ENCODE peak calls at places on chromosome 15, in six cellular contexts. B is AG04450, U is HFF-Myc, F is IMR-90, T is right atrium auricular region, J is mucosa of descending colon. D is an unnamed sample.

GRCh38 chr15:39580630-39581500 is at the start of gene THBS1:
- DNase-seq in F (peak; percentile 95), T (peak; percentile 95), B (peak; percentile 95), U (peak; percentile 78), J (peak; percentile 93), D (peak; percentile 94)

GRCh38 chr15:39623550-39623931 is 42.7 kb downstream of the THBS1 start:
- DNase-seq in F (no peak), B (no peak), J (no peak), U (no peak), T (no peak), D (no peak)

GRCh38 chr15:98938105-98938417 is 69.5 kb downstream of the PGPEP1L start:
- DNase-seq in J (no peak), B (no peak), T (no peak), F (no peak), U (no peak), D (no peak)

GRCh38 chr15:62209322-62209721 is 44.2 kb upstream of the C2CD4B start:
- DNase-seq in U (no peak), T (no peak), J (peak; percentile 40), B (no peak), F (no peak), D (no peak)

GRCh38 chr15:58641660-58642059 is 107.8 kb downstream of the ADAM10 start:
- DNase-seq in B (no peak), F (no peak), T (no peak), U (no peak), J (no peak), D (no peak)

GRCh38 chr15:65370885-65371284 is 6.9 kb downstream of the IGDCC3 start:
- DNase-seq in U (no peak), F (no peak), T (no peak), J (no peak), B (no peak), D (peak; percentile 19)

GRCh38 chr15:80574590-80574989 is 120.5 kb upstream of the ABHD17C start:
- DNase-seq in F (no peak), J (no peak), U (no peak), B (no peak), T (no peak), D (no peak)

GRCh38 chr15:73015493-73015892 is 36.8 kb upstream of the NEO1 start:
- DNase-seq in T (no peak), F (no peak), J (no peak), U (no peak), B (no peak), D (no peak)

GRCh38 chr15:80419546-80419945 is 15.4 kb downstream of the ARNT2 start:
- DNase-seq in T (no peak), U (no peak), F (peak; percentile 77), B (peak; percentile 29), J (no peak), D (no peak)

GRCh38 chr15:92681141-92681622 is 25.6 kb upstream of the FAM174B start:
- DNase-seq in J (no peak), B (peak; percentile 75), F (peak; percentile 56), U (peak; percentile 30), T (peak; percentile 64), D (no peak)

GRCh38 chr15:76863693-76864092 is 41.4 kb downstream of the SCAPER start:
- DNase-seq in F (no peak), U (no peak), B (no peak), J (no peak), T (no peak), D (no peak)

GRCh38 chr15:25733036-25733855 is 129.9 kb downstream of the ATP10A start:
- DNase-seq in U (no peak), J (no peak), F (no peak), B (no peak), T (peak; percentile 47), D (no peak)

GRCh38 chr15:40343512-40343911 is 2.8 kb upstream of the CCDC9B start:
- DNase-seq in T (no peak), B (peak; percentile 80), F (peak; percentile 98), U (no peak), J (peak; percentile 43), D (no peak)

GRCh38 chr15:38707802-38708671 is 143.4 kb upstream of the RASGRP1 start:
- DNase-seq in F (peak; percentile 80), B (no peak), J (no peak), U (no peak), T (no peak), D (no peak)

GRCh38 chr15:52010633-52011595 is 8.1 kb upstream of the MAPK6 start:
- DNase-seq in J (no peak), T (peak; percentile 36), U (no peak), F (peak; percentile 97), B (peak; percentile 72), D (no peak)

GRCh38 chr15:65638681-65639089 is 16.9 kb downstream of the SLC24A1 start:
- DNase-seq in B (peak; percentile 55), U (peak; percentile 75), J (no peak), F (peak; percentile 81), T (no peak), D (no peak)

GRCh38 chr15:40150163-40150925 is 10.5 kb upstream of the BUB1B start:
- DNase-seq in B (no peak), F (peak; percentile 48), U (peak; percentile 20), T (no peak), J (no peak), D (no peak)

GRCh38 chr15:80404719-80405553 is 754 bp downstream of the ARNT2 start:
- DNase-seq in F (peak; percentile 35), U (no peak), B (no peak), J (peak; percentile 37), T (no peak), D (peak; percentile 68)

GRCh38 chr15:44286814-44287555 is 1.5 kb upstream of the GOLM2 start:
- DNase-seq in T (no peak), J (no peak), F (no peak), U (no peak), B (no peak), D (no peak)

GRCh38 chr15:90774731-90775521 is 57.8 kb downstream of the BLM start:
- DNase-seq in J (no peak), F (peak; percentile 89), B (peak; percentile 57), T (no peak), U (peak; percentile 42), D (no peak)

GRCh38 chr15:74322558-74323180 is 44.8 kb downstream of the CYP11A1 start:
- DNase-seq in F (peak; percentile 58), U (no peak), J (peak; percentile 72), B (no peak), T (peak; percentile 73), D (peak; percentile 77)

GRCh38 chr15:74799843-74800558 is 12.6 kb upstream of the LMAN1L start:
- DNase-seq in T (peak; percentile 83), U (no peak), F (peak; percentile 52), B (no peak), J (peak; percentile 93), D (peak; percentile 90)

GRCh38 chr15:67501836-67502461 is 19.0 kb upstream of the C15orf61 start:
- DNase-seq in T (no peak), B (no peak), F (no peak), J (no peak), U (no peak), D (no peak)

GRCh38 chr15:48300038-48300437 is 31.2 kb upstream of the DUT start:
- DNase-seq in U (no peak), T (no peak), F (no peak), J (no peak), B (no peak), D (no peak)
- TF ChIP-seq CTCF in U (no peak), T (no peak), F (no peak), J (no peak), B (no peak), D (no peak)

DNA sequence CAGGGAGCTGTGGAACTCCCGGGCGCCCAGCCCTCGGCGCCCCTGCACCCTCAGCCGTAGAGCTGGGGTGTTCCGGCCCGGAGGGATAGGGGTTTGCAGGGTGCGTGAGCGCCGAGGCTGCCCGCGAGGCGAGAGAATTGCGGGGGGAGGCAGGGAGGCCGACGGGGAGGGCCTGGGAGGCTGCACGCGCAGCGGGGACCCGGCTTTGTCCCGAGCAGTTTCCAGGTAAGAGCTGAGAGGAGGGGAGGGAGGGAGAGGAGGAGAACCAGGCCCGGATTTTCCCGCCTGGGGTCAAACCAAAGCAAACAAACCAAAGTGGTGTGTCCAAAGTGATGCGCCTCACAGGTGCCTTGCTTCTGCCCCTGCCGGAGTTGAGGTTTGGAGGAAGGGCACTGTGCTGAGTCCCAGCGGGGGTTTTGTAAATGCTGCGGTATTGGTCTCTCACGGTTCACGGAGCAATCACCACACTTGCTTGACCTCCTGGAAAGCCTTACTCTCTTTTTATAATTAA is 146.4 kb downstream of the TJP1 start:
- DNase-seq in F (no peak), U (no peak), T (no peak), J (peak; percentile 45), B (no peak), D (no peak)
- H3K4me3 ChIP-seq in F (no peak overlapping the region), U (peak overlapping the region; percentile 57), T (no peak overlapping the region), J (no peak overlapping the region), B (peak overlapping the region; percentile 64), D (peak overlapping the region; percentile 54)

GRCh38 chr15:57079907-57080750 is 161.7 kb downstream of the TCF12 start:
- DNase-seq in T (no peak), U (no peak), B (no peak), F (no peak), J (no peak), D (no peak)

GRCh38 chr15:57085267-57085666 is 166.8 kb downstream of the TCF12 start:
- DNase-seq in U (no peak), T (no peak), J (no peak), F (peak; percentile 30), B (no peak), D (no peak)

GRCh38 chr15:57084178-57084577 is 165.7 kb downstream of the TCF12 start:
- DNase-seq in F (peak; percentile 32), J (no peak), T (no peak), U (no peak), B (no peak), D (no peak)

DNA sequence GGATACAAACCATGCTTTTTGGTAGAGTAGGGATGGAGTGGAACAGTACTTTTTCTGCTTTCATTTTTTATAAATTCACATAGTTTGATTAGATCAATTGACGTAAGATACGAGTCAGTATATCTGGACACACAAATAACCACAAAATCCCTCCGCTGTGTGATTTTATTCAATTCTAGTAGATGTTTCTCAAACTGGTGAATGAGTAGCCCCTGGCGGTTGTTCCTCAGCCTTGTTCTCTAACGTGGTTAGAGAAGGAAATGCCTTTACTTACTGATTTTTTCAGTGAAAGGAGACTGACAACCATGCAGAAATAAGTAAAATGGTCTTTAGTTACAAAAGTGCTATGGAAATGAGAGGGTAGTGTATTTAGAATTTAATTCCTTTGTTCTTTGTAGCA is 161.0 kb downstream of the TCF12 start:
- DNase-seq in T (no peak), F (no peak), B (no peak), J (no peak), U (no peak), D (no peak)
- TF ChIP-seq CTCF in T (no peak), F (no peak), B (no peak), J (no peak), U (no peak), D (no peak)

DNA sequence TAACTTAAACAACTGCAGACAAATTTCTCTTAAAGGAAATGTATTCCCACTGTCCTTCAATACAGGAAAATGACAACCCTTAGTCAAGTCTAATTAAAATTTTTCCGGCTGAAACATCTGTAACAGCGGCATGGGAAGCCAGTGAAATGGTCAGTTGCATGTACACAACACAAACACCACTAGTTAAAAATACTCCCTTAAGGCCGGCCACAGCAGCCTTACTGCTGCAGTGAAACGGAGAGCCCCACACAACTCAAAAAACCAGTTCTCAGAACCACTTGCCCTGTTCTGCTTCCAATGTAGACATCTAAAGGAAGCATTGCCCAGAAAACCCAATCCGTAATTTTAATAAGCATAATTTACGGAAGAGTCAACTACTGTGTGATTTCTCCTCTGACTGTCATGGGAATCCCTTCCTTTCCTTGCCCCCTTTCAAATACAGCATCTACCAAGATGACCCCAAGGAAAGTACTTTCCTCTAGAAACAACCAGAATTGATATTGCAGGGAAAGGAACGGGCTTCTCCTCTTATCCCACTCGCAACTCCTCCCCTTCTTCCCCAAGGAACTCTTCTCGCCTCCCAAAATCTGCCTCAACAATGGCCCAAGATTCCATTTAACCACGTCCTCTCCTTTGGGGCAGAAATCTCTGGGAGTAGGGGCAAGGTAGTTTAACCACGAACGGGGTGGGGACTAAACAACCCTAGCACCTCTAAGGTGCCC is 1.6 kb downstream of the FBN1 start:
- DNase-seq in B (no peak), J (no peak), F (no peak), T (no peak), U (no peak), D (no peak)
- H3K4me3 ChIP-seq in B (peak overlapping the region; percentile 90), J (no peak overlapping the region), F (peak overlapping the region; percentile 90), T (peak overlapping the region; percentile 70), U (peak overlapping the region; percentile 85), D (peak overlapping the region; percentile 70)